ENCODE peak calls at places on chromosomes 1 and 21, in four cellular contexts. S is gastrocnemius medialis, D is pancreas, C is esophagus squamous epithelium. L is an unnamed sample.

GRCh38 chr1:32953495-32953894 is 11.1 kb downstream of the RNF19B start:
- DNase-seq in C (no peak), S (no peak), D (no peak), L (no peak)

GRCh38 chr21:14120091-14120734 is 90.5 kb downstream of the LIPI start:
- DNase-seq in C (no peak), S (no peak), D (peak; percentile 75), L (no peak)

GRCh38 chr1:87200875-87201638 is 127.6 kb upstream of the LMO4 start:
- DNase-seq in D (no peak), C (no peak), S (no peak), L (no peak)

GRCh38 chr21:44702973-44703730 is 6.2 kb downstream of the KRTAP10-12 start:
- DNase-seq in S (no peak), C (no peak), D (no peak), L (peak; percentile 30)

GRCh38 chr1:54273837-54274192 is 73.8 kb downstream of the MRPL37 start:
- DNase-seq in S (peak; percentile 39), C (no peak), D (no peak), L (no peak)

GRCh38 chr1:40394456-40395172 is 21.1 kb downstream of the SMAP2 start:
- DNase-seq in C (no peak), D (no peak), S (no peak), L (no peak)

GRCh38 chr1:42806593-42806992 is 10.3 kb upstream of the ERMAP start:
- DNase-seq in D (no peak), C (no peak), S (no peak), L (no peak)

GRCh38 chr1:185435696-185436379 is 118.8 kb upstream of the IVNS1ABP start:
- DNase-seq in S (no peak), C (no peak), D (no peak), L (no peak)

GRCh38 chr1:229430761-229431269 is 3.1 kb downstream of the ACTA1 start:
- DNase-seq in C (no peak), S (no peak), D (peak; percentile 82), L (no peak)

GRCh38 chr21:46402421-46402820 is 56.3 kb upstream of the DIP2A start:
- DNase-seq in D (no peak), S (no peak), C (no peak), L (no peak)

GRCh38 chr1:38046884-38047602 is 450 bp upstream of the POU3F1 start:
- DNase-seq in C (no peak), S (peak; percentile 74), D (peak; percentile 93), L (peak; percentile 83)
- H3K27me3 ChIP-seq in C (peaks cover 17% of the 10 kb centered on the region), S (peaks cover 39% of the 10 kb centered on the region), D (no peaks in the 10 kb centered on the region), L (peaks cover 33% of the 10 kb centered on the region)

GRCh38 chr1:223233019-223233409 is 90.0 kb upstream of the TLR5 start:
- DNase-seq in C (no peak), S (no peak), D (no peak), L (no peak)

GRCh38 chr1:223229756-223230155 is 86.7 kb upstream of the TLR5 start:
- DNase-seq in D (no peak), S (no peak), C (no peak), L (no peak)

GRCh38 chr1:223230161-223230881 is 87.3 kb upstream of the TLR5 start:
- DNase-seq in C (no peak), D (no peak), S (no peak), L (no peak)

GRCh38 chr1:223231011-223231572 is 88.0 kb upstream of the TLR5 start:
- DNase-seq in D (no peak), C (no peak), S (no peak), L (no peak)

DNA sequence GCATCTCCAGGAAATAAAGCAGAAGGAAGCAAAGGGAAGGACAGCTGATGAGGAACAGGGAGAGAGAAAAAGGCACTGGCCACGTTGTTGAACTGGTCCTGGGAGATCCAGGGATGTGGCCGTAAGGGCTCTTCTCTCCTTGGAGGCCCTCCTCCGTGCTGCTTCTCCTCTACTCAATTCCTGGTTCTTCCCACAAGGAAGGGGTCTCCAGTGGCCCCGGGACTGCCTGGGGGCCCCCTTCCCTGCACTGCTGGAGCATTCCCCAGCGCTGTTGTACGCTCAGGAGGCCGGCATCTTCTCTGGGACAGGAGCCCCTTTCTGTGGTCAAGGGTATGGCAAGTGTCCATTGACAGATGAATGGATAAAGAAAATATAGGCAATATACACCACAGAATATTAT is 88.5 kb upstream of the TLR5 start:
- DNase-seq in C (no peak), D (no peak), S (no peak), L (no peak)
- TF ChIP-seq CTCF in C (no peak), D (no peak), S (no peak), L (no peak)

GRCh38 chr1:196075621-196076020 is 532.6 kb downstream of the KCNT2 start:
- DNase-seq in D (no peak), C (no peak), S (no peak), L (no peak)

GRCh38 chr1:196071452-196071851 is 536.8 kb downstream of the KCNT2 start:
- DNase-seq in D (no peak), S (no peak), C (no peak), L (no peak)

GRCh38 chr1:196074182-196074581 is 534.1 kb downstream of the KCNT2 start:
- DNase-seq in C (no peak), D (no peak), S (no peak), L (no peak)

GRCh38 chr1:196070940-196071339 is 537.3 kb downstream of the KCNT2 start:
- DNase-seq in S (no peak), D (no peak), C (no peak), L (no peak)
- H3K27me3 ChIP-seq in S (no peaks in the 10 kb centered on the region), D (no peaks in the 10 kb centered on the region), C (no peaks in the 10 kb centered on the region), L (no peaks in the 10 kb centered on the region)

GRCh38 chr1:151885479-151885878 is 23.8 kb downstream of the THEM4 start:
- DNase-seq in D (no peak), C (no peak), S (no peak), L (no peak)
- TF ChIP-seq CTCF in D (no peak), C (no peak), S (no peak), L (no peak)